ENCODE peak calls at places on chromosome 7, in eight cellular contexts. I is neural crest cell, V is GM06990, E is omental fat pad, N is foreskin fibroblast, K is dorsolateral prefrontal cortex, O is coronary artery, W is AG04450. B is an unnamed sample.

GRCh38 chr7:388961-389701 is 99.2 kb downstream of the FOXL3 start:
- DNase-seq in N (no peak), E (no peak), V (no peak), K (no peak), W (no peak), I (no peak), O (peak; percentile 59), B (no peak)

GRCh38 chr7:128963327-128963757 is 25.6 kb downstream of the IRF5 start:
- DNase-seq in N (no peak), V (no peak), K (no peak), O (no peak), W (no peak), E (no peak), I (no peak), B (no peak)

GRCh38 chr7:141700291-141700847 is 1.6 kb downstream of the DENND11 start:
- DNase-seq in O (no peak), I (no peak), N (no peak), K (no peak), V (no peak), W (no peak), E (no peak), B (no peak)

GRCh38 chr7:6395898-6396582 is 51.7 kb downstream of the DAGLB start:
- DNase-seq in O (no peak), K (no peak), N (no peak), E (no peak), I (no peak), V (no peak), W (no peak), B (no peak)

GRCh38 chr7:21412291-21412896 is 15.5 kb upstream of the SP4 start:
- DNase-seq in N (no peak), E (no peak), W (no peak), V (peak; percentile 30), I (no peak), K (no peak), O (no peak), B (no peak)

GRCh38 chr7:137546671-137547070 is 203.1 kb upstream of the PTN start:
- DNase-seq in O (no peak), K (no peak), W (no peak), I (no peak), N (peak; percentile 25), V (no peak), E (no peak), B (no peak)

GRCh38 chr7:44050121-44050914 is 5.8 kb downstream of the DBNL start:
- DNase-seq in E (no peak), I (no peak), N (no peak), O (peak; percentile 57), W (no peak), K (no peak), V (no peak), B (no peak)

GRCh38 chr7:93854480-93854879 is 36.1 kb downstream of the TFPI2 start:
- DNase-seq in V (no peak), E (no peak), N (no peak), I (no peak), W (no peak), K (no peak), O (no peak), B (no peak)

GRCh38 chr7:2529161-2530075 is 9.8 kb downstream of the LFNG start:
- DNase-seq in E (no peak), I (no peak), N (peak; percentile 86), V (peak; percentile 59), O (no peak), K (no peak), W (no peak), B (no peak)

GRCh38 chr7:157401567-157402387 is 65.0 kb downstream of the DNAJB6 start:
- DNase-seq in I (no peak), W (no peak), V (no peak), N (no peak), E (no peak), K (no peak), O (no peak), B (no peak)

GRCh38 chr7:30702200-30702599 is 19.9 kb upstream of the CRHR2 start:
- DNase-seq in I (no peak), O (no peak), V (no peak), N (peak; percentile 7), W (no peak), E (no peak), K (no peak), B (no peak)

GRCh38 chr7:131649003-131649541 is 92.6 kb upstream of the PODXL start:
- DNase-seq in W (no peak), E (no peak), I (no peak), K (no peak), O (no peak), V (no peak), N (no peak), B (no peak)

GRCh38 chr7:1344981-1345701 is 112.5 kb downstream of the UNCX start:
- DNase-seq in V (no peak), W (no peak), E (no peak), K (no peak), N (no peak), O (no peak), I (no peak), B (no peak)

GRCh38 chr7:14085901-14086300 is 96.4 kb upstream of the ETV1 start:
- DNase-seq in V (no peak), N (peak; percentile 3), I (no peak), E (no peak), K (no peak), W (no peak), O (no peak), B (no peak)

DNA sequence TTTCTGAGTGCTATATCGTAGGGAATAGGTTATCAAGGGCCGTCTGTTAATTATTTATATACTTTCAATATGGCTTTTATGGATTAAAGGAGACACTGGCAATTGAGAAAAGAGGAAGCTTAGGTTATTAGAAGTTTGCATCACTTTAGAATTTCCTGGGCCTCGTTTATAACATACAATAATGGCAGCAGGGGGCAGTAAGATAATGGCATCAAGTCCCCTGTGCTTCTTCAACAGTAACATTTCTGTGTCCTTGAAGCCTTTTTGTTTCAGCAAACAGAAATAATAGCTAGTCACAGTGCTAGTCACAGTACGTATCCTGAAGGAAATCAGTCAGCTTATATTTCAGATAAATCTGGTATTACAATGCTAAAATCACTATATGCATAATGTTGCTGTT is 41.9 kb downstream of the SPAM1 start:
- DNase-seq in I (no peak), V (no peak), N (no peak), O (no peak), E (no peak), K (no peak), W (no peak), B (no peak)
- TF ChIP-seq CTCF in I (peak; percentile 20), V (peak; percentile 60), N (no peak), O (no peak), E (no peak), K (peak; percentile 41), W (peak; percentile 19), B (no peak)

GRCh38 chr7:4791738-4792536 is 16.5 kb downstream of the AP5Z1 start:
- DNase-seq in N (peak; percentile 80), O (no peak), E (peak; percentile 48), V (peak; percentile 76), W (no peak), K (peak; percentile 84), I (peak; percentile 79), B (peak; percentile 85)
- TF ChIP-seq CTCF in N (peak; percentile 56), O (peak; percentile 55), E (no peak), V (peak; percentile 45), W (peak; percentile 55), K (peak; percentile 76), I (peak; percentile 64), B (peak; percentile 59)

DNA sequence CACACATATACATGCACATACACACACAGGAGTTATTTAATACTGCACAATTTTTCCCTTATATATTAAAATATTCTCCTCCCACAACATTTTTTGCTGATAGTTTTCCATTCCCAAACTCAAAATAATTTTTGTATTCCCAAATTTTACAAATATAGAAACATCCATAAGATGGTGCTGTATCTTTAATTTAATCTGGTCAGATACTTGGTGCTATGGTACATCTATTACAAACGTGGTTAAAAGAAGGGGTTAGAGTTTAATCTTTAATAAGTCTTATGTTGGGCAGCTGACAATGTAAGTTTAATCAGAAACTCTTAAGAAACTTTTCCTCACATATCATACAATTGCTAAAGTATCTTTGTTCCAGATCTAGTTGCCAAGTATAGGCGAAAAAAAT is 10.2 kb upstream of the CADPS2 start:
- DNase-seq in K (no peak), I (no peak), E (no peak), W (no peak), O (no peak), V (no peak), N (no peak), B (no peak)
- TF ChIP-seq CTCF in K (peak; percentile 34), I (no peak), E (no peak), W (no peak), O (no peak), V (no peak), N (no peak), B (no peak)

GRCh38 chr7:143914938-143915337 is 13.0 kb upstream of the TCAF1 start:
- DNase-seq in K (no peak), E (no peak), W (no peak), O (no peak), V (no peak), I (no peak), N (no peak), B (no peak)
- TF ChIP-seq CTCF in K (no peak), E (no peak), W (peak; percentile 8), O (no peak), V (no peak), I (no peak), N (no peak), B (no peak)

DNA sequence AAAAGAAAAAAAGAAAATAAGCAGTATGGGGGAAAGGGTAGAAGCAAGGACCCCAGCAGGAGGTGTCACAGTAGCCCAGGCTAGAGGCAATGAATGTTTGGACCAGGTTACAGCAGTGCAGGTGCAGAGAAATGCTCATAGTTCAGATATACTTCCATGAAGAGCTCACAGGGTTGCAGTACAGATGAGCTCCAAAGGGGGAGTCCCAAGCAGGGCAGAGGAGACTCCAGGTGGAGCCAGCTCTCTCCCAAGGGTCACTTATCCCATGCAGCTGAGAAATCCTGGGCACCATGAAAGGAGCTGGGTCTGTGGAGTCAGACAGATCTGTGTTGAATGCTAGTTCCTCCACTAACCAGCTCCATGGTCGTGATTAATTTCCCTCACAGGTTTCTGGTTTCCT is 174.9 kb downstream of the C7orf25 start:
- DNase-seq in N (no peak), K (no peak), V (no peak), I (no peak), O (no peak), E (no peak), W (no peak), B (no peak)
- TF ChIP-seq CTCF in N (no peak), K (no peak), V (no peak), I (peak; percentile 33), O (no peak), E (no peak), W (no peak), B (no peak)

B was measured in osteocyte.